ENCODE peak calls at places on chromosomes 7 and 10, in six cellular contexts. One of them, this sample, is unnamed. For H3K27me3, the result is how much of the 10 kb centered on the place peaks cover.

GRCh38 chr10:48678041-48678440 is 6.6 kb upstream of the WDFY4 start:
- DNase-seq in effector memory CD4-positive, alpha-beta T cell: no peak
- DNase-seq in prostate gland: no peak
- DNase-seq in psoas muscle: no peak
- DNase-seq in right atrium auricular region: no peak
- DNase-seq in heart left ventricle: no peak
- DNase-seq in this sample: no peak

GRCh38 chr10:16792675-16793074 is 24.5 kb downstream of the RSU1 start:
- DNase-seq in effector memory CD4-positive, alpha-beta T cell: no peak
- DNase-seq in prostate gland: no peak
- DNase-seq in psoas muscle: peak
- DNase-seq in right atrium auricular region: no peak
- DNase-seq in heart left ventricle: peak
- DNase-seq in this sample: no peak

GRCh38 chr10:123147635-123148413 is at the start of gene HMX2:
- DNase-seq in effector memory CD4-positive, alpha-beta T cell: no peak
- DNase-seq in prostate gland: no peak
- DNase-seq in psoas muscle: no peak
- DNase-seq in right atrium auricular region: no peak
- DNase-seq in heart left ventricle: no peak
- DNase-seq in this sample: peak

GRCh38 chr7:135490783-135491182 is 19.1 kb downstream of the CNOT4 start:
- DNase-seq in effector memory CD4-positive, alpha-beta T cell: no peak
- DNase-seq in prostate gland: no peak
- DNase-seq in psoas muscle: no peak
- DNase-seq in right atrium auricular region: no peak
- DNase-seq in heart left ventricle: no peak
- DNase-seq in this sample: no peak

GRCh38 chr10:110610308-110610774 is 33.8 kb upstream of the RBM20 start:
- DNase-seq in effector memory CD4-positive, alpha-beta T cell: peak
- DNase-seq in prostate gland: peak
- DNase-seq in psoas muscle: no peak
- DNase-seq in right atrium auricular region: no peak
- DNase-seq in heart left ventricle: peak
- DNase-seq in this sample: no peak

GRCh38 chr10:31927597-31928530 is 767 bp downstream of the ARHGAP12 start:
- DNase-seq in effector memory CD4-positive, alpha-beta T cell: peak
- DNase-seq in prostate gland: peak
- DNase-seq in psoas muscle: peak
- DNase-seq in right atrium auricular region: peak
- DNase-seq in heart left ventricle: peak
- DNase-seq in this sample: no peak

GRCh38 chr7:51253157-51253556 is 63.5 kb downstream of the COBL start:
- DNase-seq in effector memory CD4-positive, alpha-beta T cell: no peak
- DNase-seq in prostate gland: no peak
- DNase-seq in psoas muscle: no peak
- DNase-seq in right atrium auricular region: peak
- DNase-seq in heart left ventricle: no peak
- DNase-seq in this sample: no peak

GRCh38 chr7:7996568-7996967 is 28.0 kb downstream of the GLCCI1 start:
- DNase-seq in effector memory CD4-positive, alpha-beta T cell: no peak
- DNase-seq in prostate gland: peak
- DNase-seq in psoas muscle: no peak
- DNase-seq in right atrium auricular region: no peak
- DNase-seq in heart left ventricle: no peak
- DNase-seq in this sample: no peak

GRCh38 chr7:47383064-47383463 is 198.8 kb downstream of the TNS3 start:
- DNase-seq in effector memory CD4-positive, alpha-beta T cell: no peak
- DNase-seq in prostate gland: no peak
- DNase-seq in psoas muscle: peak
- DNase-seq in right atrium auricular region: no peak
- DNase-seq in heart left ventricle: no peak
- DNase-seq in this sample: no peak

GRCh38 chr7:99928994-99929729 is at the start of gene GJC3:
- DNase-seq in effector memory CD4-positive, alpha-beta T cell: no peak
- DNase-seq in prostate gland: peak
- DNase-seq in psoas muscle: peak
- DNase-seq in right atrium auricular region: peak
- DNase-seq in heart left ventricle: peak
- DNase-seq in this sample: no peak

GRCh38 chr7:98613601-98614425 is 3.3 kb upstream of the NPTX2 start:
- DNase-seq in effector memory CD4-positive, alpha-beta T cell: no peak
- DNase-seq in prostate gland: no peak
- DNase-seq in psoas muscle: no peak
- DNase-seq in right atrium auricular region: no peak
- DNase-seq in heart left ventricle: no peak
- DNase-seq in this sample: no peak

GRCh38 chr7:50212666-50213621 is 91.6 kb upstream of the IKZF1 start:
- DNase-seq in effector memory CD4-positive, alpha-beta T cell: no peak
- DNase-seq in prostate gland: no peak
- DNase-seq in psoas muscle: no peak
- DNase-seq in right atrium auricular region: no peak
- DNase-seq in heart left ventricle: no peak
- DNase-seq in this sample: peak

GRCh38 chr7:70710651-70711050 is 421.3 kb upstream of the GALNT17 start:
- DNase-seq in effector memory CD4-positive, alpha-beta T cell: no peak
- DNase-seq in prostate gland: no peak
- DNase-seq in psoas muscle: no peak
- DNase-seq in right atrium auricular region: no peak
- DNase-seq in heart left ventricle: no peak
- DNase-seq in this sample: no peak

GRCh38 chr7:151309306-151309705 is 32.3 kb upstream of the NUB1 start:
- DNase-seq in effector memory CD4-positive, alpha-beta T cell: no peak
- DNase-seq in prostate gland: no peak
- DNase-seq in psoas muscle: no peak
- DNase-seq in right atrium auricular region: peak
- DNase-seq in heart left ventricle: no peak
- DNase-seq in this sample: no peak

GRCh38 chr7:6167004-6167551 is 105.3 kb downstream of the CYTH3 start:
- DNase-seq in effector memory CD4-positive, alpha-beta T cell: no peak
- DNase-seq in prostate gland: no peak
- DNase-seq in psoas muscle: no peak
- DNase-seq in right atrium auricular region: no peak
- DNase-seq in heart left ventricle: peak
- DNase-seq in this sample: no peak

GRCh38 chr7:84009051-84009450 is 185.5 kb downstream of the SEMA3A start:
- DNase-seq in effector memory CD4-positive, alpha-beta T cell: no peak
- DNase-seq in prostate gland: no peak
- DNase-seq in psoas muscle: no peak
- DNase-seq in right atrium auricular region: no peak
- DNase-seq in heart left ventricle: no peak
- DNase-seq in this sample: no peak

GRCh38 chr10:7267142-7267541 is 143.7 kb downstream of the SFMBT2 start:
- DNase-seq in effector memory CD4-positive, alpha-beta T cell: no peak
- DNase-seq in prostate gland: no peak
- DNase-seq in psoas muscle: no peak
- DNase-seq in right atrium auricular region: no peak
- DNase-seq in heart left ventricle: no peak
- DNase-seq in this sample: no peak

GRCh38 chr7:100430450-100431285 is 1.0 kb downstream of the MEPCE start:
- DNase-seq in effector memory CD4-positive, alpha-beta T cell: peak
- DNase-seq in prostate gland: no peak
- DNase-seq in psoas muscle: peak
- DNase-seq in right atrium auricular region: no peak
- DNase-seq in heart left ventricle: peak
- DNase-seq in this sample: no peak

GRCh38 chr10:45000138-45000763 is 472 bp upstream of the ZNF22 start:
- DNase-seq in effector memory CD4-positive, alpha-beta T cell: no peak
- DNase-seq in prostate gland: no peak
- DNase-seq in psoas muscle: peak
- DNase-seq in right atrium auricular region: peak
- DNase-seq in heart left ventricle: peak
- DNase-seq in this sample: peak

GRCh38 chr10:21417172-21417712 is 108.2 kb downstream of the SKIDA1 start:
- DNase-seq in effector memory CD4-positive, alpha-beta T cell: no peak
- DNase-seq in prostate gland: no peak
- DNase-seq in psoas muscle: no peak
- DNase-seq in right atrium auricular region: no peak
- DNase-seq in heart left ventricle: no peak
- DNase-seq in this sample: no peak

GRCh38 chr7:4762121-4763055 is 13.0 kb upstream of the AP5Z1 start:
- DNase-seq in effector memory CD4-positive, alpha-beta T cell: no peak
- DNase-seq in prostate gland: no peak
- DNase-seq in psoas muscle: peak
- DNase-seq in right atrium auricular region: no peak
- DNase-seq in heart left ventricle: no peak
- DNase-seq in this sample: no peak

GRCh38 chr7:134126937-134127848 is at the start of gene LRGUK:
- DNase-seq in effector memory CD4-positive, alpha-beta T cell: peak
- DNase-seq in prostate gland: peak
- DNase-seq in psoas muscle: peak
- DNase-seq in right atrium auricular region: peak
- DNase-seq in heart left ventricle: peak
- DNase-seq in this sample: peak

GRCh38 chr7:119949053-119949452 is 323.9 kb upstream of the KCND2 start:
- DNase-seq in effector memory CD4-positive, alpha-beta T cell: no peak
- DNase-seq in prostate gland: no peak
- DNase-seq in psoas muscle: no peak
- DNase-seq in right atrium auricular region: no peak
- DNase-seq in heart left ventricle: no peak
- DNase-seq in this sample: no peak

GRCh38 chr10:23191764-23192395 is at the start of gene PTF1A:
- DNase-seq in effector memory CD4-positive, alpha-beta T cell: no peak
- DNase-seq in prostate gland: no peak
- DNase-seq in psoas muscle: no peak
- DNase-seq in right atrium auricular region: no peak
- DNase-seq in heart left ventricle: no peak
- DNase-seq in this sample: peak
- H3K27me3 ChIP-seq in effector memory CD4-positive, alpha-beta T cell: under half
- H3K27me3 ChIP-seq in prostate gland: under half
- H3K27me3 ChIP-seq in psoas muscle: half or more
- H3K27me3 ChIP-seq in right atrium auricular region: under half
- H3K27me3 ChIP-seq in heart left ventricle: half or more
- H3K27me3 ChIP-seq in this sample: half or more

DNA sequence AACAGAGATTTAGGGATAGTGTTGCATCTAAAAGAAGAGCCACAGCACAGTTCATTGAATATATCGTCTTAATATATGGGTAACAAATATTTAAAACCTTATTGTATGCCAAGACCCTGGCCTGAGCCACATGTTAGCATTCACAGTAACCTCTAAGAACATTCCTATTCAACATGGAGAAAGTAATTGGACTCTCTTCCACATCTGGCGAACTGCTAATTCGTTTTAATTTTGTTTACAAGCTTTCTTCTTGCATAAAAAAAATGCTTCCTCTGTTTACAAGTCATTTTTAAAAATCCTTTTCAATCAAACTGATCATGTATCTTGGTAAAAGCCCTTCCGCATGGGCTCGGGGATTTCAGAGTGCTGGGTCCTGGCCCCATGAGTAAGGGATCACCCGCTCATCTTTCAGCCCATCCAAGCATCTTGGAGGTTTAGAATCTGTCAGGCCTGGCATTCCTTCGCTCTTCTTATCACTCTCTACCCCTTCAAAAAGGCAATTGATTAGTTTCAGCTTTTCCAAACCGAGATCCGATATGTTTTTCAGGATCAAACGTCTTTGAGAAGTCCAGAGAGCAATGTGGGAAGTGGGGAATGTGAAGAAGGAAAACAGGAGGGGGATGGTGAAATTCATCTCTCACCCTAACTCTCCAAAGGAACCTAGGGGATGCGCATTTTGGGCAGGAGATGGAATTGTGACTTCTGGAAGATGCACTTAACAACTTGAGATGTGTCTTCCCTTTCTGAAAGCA is 7.2 kb downstream of the TWIST1 start:
- DNase-seq in effector memory CD4-positive, alpha-beta T cell: no peak
- DNase-seq in prostate gland: no peak
- DNase-seq in psoas muscle: no peak
- DNase-seq in right atrium auricular region: no peak
- DNase-seq in heart left ventricle: no peak
- DNase-seq in this sample: no peak
- H3K27me3 ChIP-seq in effector memory CD4-positive, alpha-beta T cell: under half
- H3K27me3 ChIP-seq in prostate gland: under half
- H3K27me3 ChIP-seq in psoas muscle: half or more
- H3K27me3 ChIP-seq in right atrium auricular region: under half
- H3K27me3 ChIP-seq in heart left ventricle: half or more
- H3K27me3 ChIP-seq in this sample: half or more

GRCh38 chr7:128913856-128914565 is 3.5 kb upstream of the KCP start:
- DNase-seq in effector memory CD4-positive, alpha-beta T cell: no peak
- DNase-seq in prostate gland: no peak
- DNase-seq in psoas muscle: no peak
- DNase-seq in right atrium auricular region: no peak
- DNase-seq in heart left ventricle: no peak
- DNase-seq in this sample: no peak
- H3K27me3 ChIP-seq in effector memory CD4-positive, alpha-beta T cell: under half
- H3K27me3 ChIP-seq in prostate gland: under half
- H3K27me3 ChIP-seq in psoas muscle: half or more
- H3K27me3 ChIP-seq in right atrium auricular region: under half
- H3K27me3 ChIP-seq in heart left ventricle: half or more
- H3K27me3 ChIP-seq in this sample: under half

GRCh38 chr7:18234519-18234918 is 206.9 kb upstream of the PRPS1L1 start:
- DNase-seq in effector memory CD4-positive, alpha-beta T cell: no peak
- DNase-seq in prostate gland: no peak
- DNase-seq in psoas muscle: no peak
- DNase-seq in right atrium auricular region: no peak
- DNase-seq in heart left ventricle: no peak
- DNase-seq in this sample: no peak
- H3K27me3 ChIP-seq in effector memory CD4-positive, alpha-beta T cell: under half
- H3K27me3 ChIP-seq in prostate gland: under half
- H3K27me3 ChIP-seq in psoas muscle: under half
- H3K27me3 ChIP-seq in right atrium auricular region: under half
- H3K27me3 ChIP-seq in heart left ventricle: under half
- H3K27me3 ChIP-seq in this sample: under half

This sample was measured in esophagus muscularis mucosa.